ENCODE peak calls at places on chromosomes 11 and 22, in six cellular contexts. One of them, this sample, is unnamed.

GRCh38 chr11:133157180-133157579 is 375.1 kb downstream of the OPCML start:
- DNase-seq in activated T-cell treated with anti-CD3 and anti-CD28 coated beads for 1 hour: no peak
- DNase-seq in HS-5: no peak
- DNase-seq in IMR-90: no peak
- DNase-seq in immature natural killer cell: no peak
- DNase-seq in AG09319: no peak
- DNase-seq in this sample: no peak

GRCh38 chr22:37999236-37999635 is 14.9 kb upstream of the SOX10 start:
- DNase-seq in activated T-cell treated with anti-CD3 and anti-CD28 coated beads for 1 hour: no peak
- DNase-seq in HS-5: no peak
- DNase-seq in IMR-90: no peak
- DNase-seq in immature natural killer cell: no peak
- DNase-seq in AG09319: no peak
- DNase-seq in this sample: no peak

GRCh38 chr11:68763181-68763721 is 11.9 kb upstream of the TESMIN start:
- DNase-seq in activated T-cell treated with anti-CD3 and anti-CD28 coated beads for 1 hour: no peak
- DNase-seq in HS-5: no peak
- DNase-seq in IMR-90: no peak
- DNase-seq in immature natural killer cell: no peak
- DNase-seq in AG09319: no peak
- DNase-seq in this sample: no peak

GRCh38 chr11:95451682-95452081 is 220.7 kb upstream of the SESN3 start:
- DNase-seq in activated T-cell treated with anti-CD3 and anti-CD28 coated beads for 1 hour: no peak
- DNase-seq in HS-5: peak; percentile 74
- DNase-seq in IMR-90: peak; percentile 73
- DNase-seq in immature natural killer cell: no peak
- DNase-seq in AG09319: no peak
- DNase-seq in this sample: no peak

GRCh38 chr22:50342651-50343540 is at the start of gene PPP6R2:
- DNase-seq in activated T-cell treated with anti-CD3 and anti-CD28 coated beads for 1 hour: peak; percentile 87
- DNase-seq in HS-5: no peak
- DNase-seq in IMR-90: peak; percentile 35
- DNase-seq in immature natural killer cell: peak; percentile 87
- DNase-seq in AG09319: peak; percentile 7
- DNase-seq in this sample: no peak

GRCh38 chr11:134425816-134426536 is 13.9 kb upstream of the B3GAT1 start:
- DNase-seq in activated T-cell treated with anti-CD3 and anti-CD28 coated beads for 1 hour: no peak
- DNase-seq in HS-5: no peak
- DNase-seq in IMR-90: no peak
- DNase-seq in immature natural killer cell: no peak
- DNase-seq in AG09319: no peak
- DNase-seq in this sample: no peak

GRCh38 chr11:103407641-103408040 is 298.4 kb downstream of the DYNC2H1 start:
- DNase-seq in activated T-cell treated with anti-CD3 and anti-CD28 coated beads for 1 hour: no peak
- DNase-seq in HS-5: no peak
- DNase-seq in IMR-90: no peak
- DNase-seq in immature natural killer cell: no peak
- DNase-seq in AG09319: no peak
- DNase-seq in this sample: no peak

GRCh38 chr22:21041937-21042336 is 3.8 kb upstream of the LRRC74B start:
- DNase-seq in activated T-cell treated with anti-CD3 and anti-CD28 coated beads for 1 hour: no peak
- DNase-seq in HS-5: peak; percentile 39
- DNase-seq in IMR-90: peak; percentile 76
- DNase-seq in immature natural killer cell: no peak
- DNase-seq in AG09319: no peak
- DNase-seq in this sample: no peak

GRCh38 chr11:46659908-46660307 is 40.5 kb downstream of the ARHGAP1 start:
- DNase-seq in activated T-cell treated with anti-CD3 and anti-CD28 coated beads for 1 hour: no peak
- DNase-seq in HS-5: no peak
- DNase-seq in IMR-90: peak; percentile 84
- DNase-seq in immature natural killer cell: no peak
- DNase-seq in AG09319: peak; percentile 12
- DNase-seq in this sample: no peak